ENCODE peak calls at places on chromosomes 5 and 9, in ten cellular contexts. U is naive B cell; V is fibroblast of mammary gland; R is heart right ventricle; L is glutamatergic neuron; J is caudate nucleus; E is brain microvascular endothelial cell; S is activated T-cell treated with anti-CD3 and anti-CD28 coated beads for 1 hour; H is activated CD8-positive, alpha-beta memory T cell treated with anti-CD3 and anti-CD28 coated beads for 24 hours; D is fibroblast of villous mesenchyme. Z is an unnamed sample.

GRCh38 chr5:102858808-102859207 is 103.7 kb downstream of the PAM start:
- DNase-seq in E (peak; percentile 56), L (no peak), V (peak; percentile 94), D (peak; percentile 31), H (no peak), S (no peak), J (no peak), U (no peak), R (no peak), Z (no peak)

GRCh38 chr5:79691007-79691406 is 1.4 kb downstream of the CMYA5 start:
- DNase-seq in E (no peak), V (no peak), J (no peak), L (no peak), U (no peak), S (no peak), R (no peak), D (no peak), H (no peak), Z (no peak)

GRCh38 chr5:81948349-81948748 is 23.5 kb upstream of the ATG10 start:
- DNase-seq in J (no peak), V (peak; percentile 54), U (no peak), L (no peak), R (no peak), H (no peak), D (no peak), E (no peak), S (no peak), Z (no peak)

GRCh38 chr5:141772281-141772680 is 90.3 kb upstream of the ARAP3 start:
- DNase-seq in L (no peak), U (no peak), H (no peak), E (no peak), V (peak; percentile 21), J (no peak), S (no peak), R (no peak), D (no peak), Z (no peak)

GRCh38 chr9:128024761-128025308 is 42.3 kb downstream of the NAIF1 start:
- DNase-seq in H (no peak), S (no peak), U (no peak), E (no peak), L (no peak), D (no peak), J (no peak), V (no peak), R (no peak), Z (no peak)

GRCh38 chr9:82680179-82680935 is 382.6 kb downstream of the RASEF start:
- DNase-seq in R (no peak), H (no peak), S (no peak), E (no peak), J (no peak), L (peak; percentile 60), V (no peak), U (no peak), D (no peak), Z (no peak)

GRCh38 chr5:148688787-148689186 is 34.5 kb upstream of the HTR4 start:
- DNase-seq in R (no peak), J (no peak), V (no peak), S (no peak), E (no peak), U (no peak), D (no peak), L (no peak), H (no peak), Z (no peak)

GRCh38 chr9:3434594-3434993 is 91.2 kb downstream of the RFX3 start:
- DNase-seq in H (no peak), E (no peak), D (peak; percentile 96), L (no peak), S (no peak), U (no peak), V (peak; percentile 88), R (no peak), J (no peak), Z (no peak)

GRCh38 chr9:136133191-136133958 is 14.7 kb upstream of the TMEM250 start:
- DNase-seq in H (no peak), D (peak; percentile 4), S (no peak), J (no peak), V (no peak), E (no peak), U (peak; percentile 47), R (no peak), L (peak; percentile 86), Z (no peak)

GRCh38 chr9:5493597-5494511 is 16.5 kb upstream of the PDCD1LG2 start:
- DNase-seq in E (peak; percentile 89), V (peak; percentile 96), J (no peak), S (no peak), U (no peak), L (no peak), D (peak; percentile 76), H (peak; percentile 64), R (no peak), Z (no peak)

GRCh38 chr9:133571896-133572595 is 37.1 kb downstream of the FAM163B start:
- DNase-seq in H (no peak), S (no peak), R (no peak), E (no peak), V (no peak), U (no peak), L (no peak), D (no peak), J (no peak), Z (no peak)

GRCh38 chr5:125109293-125109692 is 362.9 kb upstream of the ZNF608 start:
- DNase-seq in J (no peak), V (no peak), E (no peak), U (no peak), L (no peak), D (no peak), R (no peak), H (no peak), S (no peak), Z (no peak)

Z was measured in T-helper 22 cell.